ENCODE peak calls at places on chromosomes 11 and 22, in six cellular contexts. P is HuH-7; E is lower lobe of right lung; O is NCI-H460; C is stimulated activated CD4-positive, alpha-beta T cell treated with anti-CD3 and anti-CD28 coated beads, Interleukin-4, amount 100 ng/mL, for 1 hour; L is thoracic aorta. Y is an unnamed sample.

GRCh38 chr11:26958005-26958404 is 35.9 kb upstream of the FIBIN start:
- DNase-seq in L (no peak), P (no peak), E (no peak), O (no peak), C (no peak), Y (no peak)

GRCh38 chr11:85663781-85664560 is 958 bp downstream of the CREBZF start:
- DNase-seq in C (peak; percentile 89), E (peak; percentile 90), P (peak; percentile 46), L (peak; percentile 37), O (peak; percentile 36), Y (peak; percentile 91)

GRCh38 chr11:63635762-63636465 is 21.7 kb upstream of the PLAAT3 start:
- DNase-seq in L (no peak), C (peak; percentile 66), E (no peak), O (peak; percentile 33), P (peak; percentile 95), Y (peak; percentile 95)

GRCh38 chr11:10438451-10438850 is 16.6 kb upstream of the AMPD3 start:
- DNase-seq in C (no peak), O (no peak), E (no peak), P (no peak), L (no peak), Y (no peak)

GRCh38 chr11:129285387-129285786 is 90.3 kb upstream of the BARX2 start:
- DNase-seq in O (no peak), P (no peak), L (no peak), E (no peak), C (no peak), Y (no peak)

GRCh38 chr11:17188675-17189074 is 19.1 kb downstream of the PIK3C2A start:
- DNase-seq in O (no peak), L (no peak), P (no peak), E (no peak), C (no peak), Y (no peak)

GRCh38 chr22:18156878-18157713 is 7.1 kb downstream of the USP18 start:
- DNase-seq in C (peak; percentile 38), P (peak; percentile 97), O (peak; percentile 63), E (no peak), L (peak; percentile 47), Y (peak; percentile 71)

GRCh38 chr11:82406611-82407010 is 327.1 kb downstream of the FAM181B start:
- DNase-seq in C (no peak), P (no peak), E (no peak), L (no peak), O (no peak), Y (no peak)

GRCh38 chr11:60927600-60927999 is 3.3 kb downstream of the TMEM132A start:
- DNase-seq in O (no peak), E (no peak), C (no peak), P (no peak), L (no peak), Y (no peak)

GRCh38 chr22:42632096-42632495 is 8.3 kb downstream of the ATP5MGL start:
- DNase-seq in E (no peak), C (no peak), O (no peak), L (no peak), P (no peak), Y (no peak)

GRCh38 chr22:39941661-39942060 is 18.5 kb upstream of the TMA7B start:
- DNase-seq in C (no peak), E (no peak), O (no peak), L (no peak), P (no peak), Y (no peak)

GRCh38 chr22:42334875-42335512 is 64.5 kb upstream of the TCF20 start:
- DNase-seq in P (no peak), E (no peak), L (no peak), C (no peak), O (no peak), Y (no peak)

GRCh38 chr22:31055322-31056159 is 25.6 kb upstream of the SMTN start:
- DNase-seq in P (peak; percentile 96), L (peak; percentile 84), C (no peak), O (peak; percentile 88), E (peak; percentile 92), Y (peak; percentile 83)

GRCh38 chr11:36713715-36714114 is 115.7 kb upstream of the RAG2 start:
- DNase-seq in O (no peak), L (no peak), C (no peak), E (no peak), P (no peak), Y (no peak)

Y was measured in HT-29.